ENCODE peak calls at places on chromosomes 6 and 20, in ten cellular contexts. X, C, Y, W, J, Z, T, V, B and R are unnamed samples.

GRCh38 chr20:56373942-56374341 is 15.2 kb downstream of the FAM210B start:
- DNase-seq in X (peak), C (no peak), Y (no peak), W (peak), J (peak), Z (no peak), T (peak), V (no peak), B (no peak), R (no peak)

GRCh38 chr6:3773696-3774298 is 22.3 kb upstream of the PXDC1 start:
- DNase-seq in X (no peak), C (no peak), Y (no peak), W (no peak), J (no peak), Z (no peak), T (no peak), V (peak), B (no peak), R (no peak)

GRCh38 chr6:11532097-11532496 is 5.5 kb upstream of the TMEM170B start:
- DNase-seq in X (no peak), C (no peak), Y (no peak), W (no peak), J (no peak), Z (peak), T (no peak), V (no peak), B (peak), R (no peak)

GRCh38 chr6:87731080-87731479 is 29.0 kb upstream of the AKIRIN2 start:
- DNase-seq in X (no peak), C (no peak), Y (no peak), W (no peak), J (no peak), Z (no peak), T (no peak), V (no peak), B (no peak), R (no peak)

GRCh38 chr20:64211874-64212658 is 43.5 kb upstream of the PCMTD2 start:
- DNase-seq in X (no peak), C (no peak), Y (no peak), W (no peak), J (no peak), Z (no peak), T (no peak), V (no peak), B (no peak), R (no peak)

GRCh38 chr6:35328108-35328723 is 14.1 kb upstream of the PPARD start:
- DNase-seq in X (no peak), C (no peak), Y (no peak), W (no peak), J (no peak), Z (no peak), T (no peak), V (no peak), B (no peak), R (no peak)

GRCh38 chr20:24651171-24651972 is 181.9 kb downstream of the SYNDIG1 start:
- DNase-seq in X (peak), C (no peak), Y (no peak), W (peak), J (peak), Z (no peak), T (no peak), V (no peak), B (no peak), R (no peak)

GRCh38 chr6:14321992-14322772 is 204.6 kb downstream of the CD83 start:
- DNase-seq in X (no peak), C (no peak), Y (no peak), W (no peak), J (no peak), Z (peak), T (no peak), V (no peak), B (no peak), R (no peak)

GRCh38 chr20:61816606-61817005 is 249.1 kb downstream of the TAF4 start:
- DNase-seq in X (no peak), C (no peak), Y (no peak), W (no peak), J (no peak), Z (no peak), T (no peak), V (no peak), B (no peak), R (no peak)

GRCh38 chr20:49905415-49906091 is 9.8 kb downstream of the SPATA2 start:
- DNase-seq in X (no peak), C (no peak), Y (no peak), W (no peak), J (no peak), Z (no peak), T (no peak), V (no peak), B (no peak), R (no peak)

GRCh38 chr20:58408603-58409246 is 19.7 kb downstream of the VAPB start:
- DNase-seq in X (no peak), C (peak), Y (no peak), W (no peak), J (no peak), Z (no peak), T (no peak), V (no peak), B (no peak), R (no peak)

GRCh38 chr6:143620461-143620860 is 57.3 kb upstream of the PHACTR2 start:
- DNase-seq in X (no peak), C (no peak), Y (no peak), W (no peak), J (no peak), Z (no peak), T (no peak), V (no peak), B (no peak), R (no peak)

GRCh38 chr6:28982476-28983266 is 22.4 kb downstream of the ZNF311 start:
- DNase-seq in X (peak), C (no peak), Y (no peak), W (peak), J (peak), Z (peak), T (peak), V (no peak), B (peak), R (no peak)

GRCh38 chr20:62401331-62401779 is 5.7 kb downstream of the CABLES2 start:
- DNase-seq in X (no peak), C (no peak), Y (no peak), W (no peak), J (no peak), Z (no peak), T (no peak), V (no peak), B (peak), R (no peak)

GRCh38 chr20:7302256-7302655 is 534.8 kb downstream of the BMP2 start:
- DNase-seq in X (peak), C (no peak), Y (no peak), W (no peak), J (no peak), Z (no peak), T (no peak), V (no peak), B (no peak), R (no peak)

GRCh38 chr20:14127831-14128230 is 132.5 kb downstream of the MACROD2 start:
- DNase-seq in X (no peak), C (no peak), Y (no peak), W (no peak), J (no peak), Z (no peak), T (no peak), V (no peak), B (no peak), R (no peak)

GRCh38 chr6:138499303-138499991 is at the start of gene NHSL1:
- DNase-seq in X (peak), C (peak), Y (no peak), W (peak), J (no peak), Z (no peak), T (no peak), V (no peak), B (peak), R (no peak)

GRCh38 chr20:33688938-33689424 is 2.8 kb upstream of the E2F1 start:
- DNase-seq in X (no peak), C (no peak), Y (no peak), W (no peak), J (no peak), Z (no peak), T (no peak), V (peak), B (peak), R (no peak)

GRCh38 chr20:63835031-63835858 is 4.2 kb upstream of the ZBTB46 start:
- DNase-seq in X (peak), C (no peak), Y (no peak), W (peak), J (peak), Z (peak), T (no peak), V (peak), B (peak), R (no peak)

GRCh38 chr20:23060629-23061028 is 11.2 kb upstream of the THBD start:
- DNase-seq in X (no peak), C (no peak), Y (no peak), W (no peak), J (no peak), Z (no peak), T (no peak), V (no peak), B (no peak), R (no peak)

GRCh38 chr6:105526198-105526872 is 123.5 kb upstream of the PREP start:
- DNase-seq in X (peak), C (no peak), Y (no peak), W (no peak), J (no peak), Z (no peak), T (no peak), V (no peak), B (no peak), R (no peak)

GRCh38 chr6:14919038-14919437 is 326.8 kb upstream of the JARID2 start:
- DNase-seq in X (no peak), C (no peak), Y (no peak), W (no peak), J (no peak), Z (no peak), T (no peak), V (no peak), B (no peak), R (no peak)

GRCh38 chr20:4011226-4011975 is 4.0 kb downstream of the RNF24 start:
- DNase-seq in X (peak), C (no peak), Y (no peak), W (no peak), J (no peak), Z (no peak), T (no peak), V (no peak), B (no peak), R (no peak)

GRCh38 chr6:135053433-135053832 is 1.2 kb downstream of the HBS1L start:
- DNase-seq in X (no peak), C (no peak), Y (no peak), W (no peak), J (no peak), Z (no peak), T (no peak), V (no peak), B (no peak), R (no peak)

GRCh38 chr6:20541387-20541786 is 7.1 kb downstream of the CDKAL1 start:
- DNase-seq in X (no peak), C (no peak), Y (no peak), W (no peak), J (no peak), Z (no peak), T (no peak), V (no peak), B (no peak), R (no peak)

GRCh38 chr20:61535091-61535490 is 283.0 kb downstream of the CDH4 start:
- DNase-seq in X (no peak), C (no peak), Y (no peak), W (no peak), J (no peak), Z (no peak), T (no peak), V (no peak), B (no peak), R (no peak)

GRCh38 chr6:133309579-133309978 is 68.4 kb downstream of the EYA4 start:
- DNase-seq in X (no peak), C (no peak), Y (no peak), W (peak), J (no peak), Z (no peak), T (no peak), V (no peak), B (no peak), R (no peak)